ENCODE peak calls at places on chromosomes 3 and 15, in six cellular contexts. One of them, this sample, is unnamed.

GRCh38 chr3:186669378-186670084 is 3.7 kb downstream of the HRG start:
- DNase-seq in colonic mucosa: no peak
- DNase-seq in sigmoid colon: no peak
- DNase-seq in heart right ventricle: no peak
- DNase-seq in tibial nerve: no peak
- DNase-seq in astrocyte: no peak
- DNase-seq in this sample: no peak

GRCh38 chr15:100078511-100079220 is 263.1 kb downstream of the ADAMTS17 start:
- DNase-seq in colonic mucosa: no peak
- DNase-seq in sigmoid colon: no peak
- DNase-seq in heart right ventricle: no peak
- DNase-seq in tibial nerve: no peak
- DNase-seq in astrocyte: peak
- DNase-seq in this sample: no peak

GRCh38 chr3:86958534-86958933 is 32.4 kb downstream of the VGLL3 start:
- DNase-seq in colonic mucosa: no peak
- DNase-seq in sigmoid colon: no peak
- DNase-seq in heart right ventricle: no peak
- DNase-seq in tibial nerve: no peak
- DNase-seq in astrocyte: peak
- DNase-seq in this sample: no peak

GRCh38 chr3:125916376-125916978 is 52.5 kb upstream of the ROPN1B start:
- DNase-seq in colonic mucosa: no peak
- DNase-seq in sigmoid colon: no peak
- DNase-seq in heart right ventricle: peak
- DNase-seq in tibial nerve: peak
- DNase-seq in astrocyte: peak
- DNase-seq in this sample: no peak

GRCh38 chr15:19987389-19988048 is 554.1 kb downstream of the GOLGA6L6 start:
- DNase-seq in colonic mucosa: no peak
- DNase-seq in sigmoid colon: no peak
- DNase-seq in heart right ventricle: no peak
- DNase-seq in tibial nerve: no peak
- DNase-seq in astrocyte: no peak
- DNase-seq in this sample: no peak

GRCh38 chr15:70164156-70164900 is 66.6 kb upstream of the TLE3 start:
- DNase-seq in colonic mucosa: no peak
- DNase-seq in sigmoid colon: peak
- DNase-seq in heart right ventricle: no peak
- DNase-seq in tibial nerve: no peak
- DNase-seq in astrocyte: no peak
- DNase-seq in this sample: no peak

GRCh38 chr15:74709011-74709410 is 13.2 kb upstream of the EDC3 start:
- DNase-seq in colonic mucosa: no peak
- DNase-seq in sigmoid colon: no peak
- DNase-seq in heart right ventricle: no peak
- DNase-seq in tibial nerve: no peak
- DNase-seq in astrocyte: no peak
- DNase-seq in this sample: no peak

GRCh38 chr15:56244811-56245576 is 1.3 kb upstream of the RFX7 start:
- DNase-seq in colonic mucosa: peak
- DNase-seq in sigmoid colon: no peak
- DNase-seq in heart right ventricle: peak
- DNase-seq in tibial nerve: peak
- DNase-seq in astrocyte: no peak
- DNase-seq in this sample: no peak

GRCh38 chr3:177281292-177281942 is 84.1 kb upstream of the TBL1XR1 start:
- DNase-seq in colonic mucosa: no peak
- DNase-seq in sigmoid colon: no peak
- DNase-seq in heart right ventricle: no peak
- DNase-seq in tibial nerve: no peak
- DNase-seq in astrocyte: no peak
- DNase-seq in this sample: no peak

GRCh38 chr3:197367081-197367780 is 68.8 kb upstream of the DLG1 start:
- DNase-seq in colonic mucosa: no peak
- DNase-seq in sigmoid colon: peak
- DNase-seq in heart right ventricle: no peak
- DNase-seq in tibial nerve: no peak
- DNase-seq in astrocyte: peak
- DNase-seq in this sample: no peak

GRCh38 chr15:59933607-59934006 is 70.5 kb upstream of the FOXB1 start:
- DNase-seq in colonic mucosa: no peak
- DNase-seq in sigmoid colon: no peak
- DNase-seq in heart right ventricle: no peak
- DNase-seq in tibial nerve: no peak
- DNase-seq in astrocyte: no peak
- DNase-seq in this sample: no peak

GRCh38 chr3:4730734-4731133 is 237.6 kb downstream of the ITPR1 start:
- DNase-seq in colonic mucosa: no peak
- DNase-seq in sigmoid colon: no peak
- DNase-seq in heart right ventricle: peak
- DNase-seq in tibial nerve: no peak
- DNase-seq in astrocyte: peak
- DNase-seq in this sample: no peak

GRCh38 chr15:100623301-100623700 is 20.9 kb downstream of the ASB7 start:
- DNase-seq in colonic mucosa: no peak
- DNase-seq in sigmoid colon: no peak
- DNase-seq in heart right ventricle: no peak
- DNase-seq in tibial nerve: no peak
- DNase-seq in astrocyte: peak
- DNase-seq in this sample: no peak

GRCh38 chr15:42104095-42104891 is 9.9 kb upstream of the PLA2G4D start:
- DNase-seq in colonic mucosa: peak
- DNase-seq in sigmoid colon: no peak
- DNase-seq in heart right ventricle: no peak
- DNase-seq in tibial nerve: no peak
- DNase-seq in astrocyte: no peak
- DNase-seq in this sample: no peak

GRCh38 chr3:43031490-43032216 is 52.5 kb downstream of the GASK1A start:
- DNase-seq in colonic mucosa: no peak
- DNase-seq in sigmoid colon: peak
- DNase-seq in heart right ventricle: peak
- DNase-seq in tibial nerve: peak
- DNase-seq in astrocyte: no peak
- DNase-seq in this sample: no peak

GRCh38 chr3:105367063-105367405 is 325 bp downstream of the ALCAM start:
- DNase-seq in colonic mucosa: peak
- DNase-seq in sigmoid colon: peak
- DNase-seq in heart right ventricle: peak
- DNase-seq in tibial nerve: no peak
- DNase-seq in astrocyte: no peak
- DNase-seq in this sample: no peak

GRCh38 chr3:64685331-64685799 is 2.4 kb downstream of the ADAMTS9 start:
- DNase-seq in colonic mucosa: peak
- DNase-seq in sigmoid colon: peak
- DNase-seq in heart right ventricle: peak
- DNase-seq in tibial nerve: peak
- DNase-seq in astrocyte: peak
- DNase-seq in this sample: no peak

GRCh38 chr3:134406331-134407246 is 32.3 kb upstream of the AMOTL2 start:
- DNase-seq in colonic mucosa: peak
- DNase-seq in sigmoid colon: no peak
- DNase-seq in heart right ventricle: peak
- DNase-seq in tibial nerve: no peak
- DNase-seq in astrocyte: no peak
- DNase-seq in this sample: no peak

GRCh38 chr3:72441284-72441994 is 406.8 kb downstream of the SHQ1 start:
- DNase-seq in colonic mucosa: no peak
- DNase-seq in sigmoid colon: no peak
- DNase-seq in heart right ventricle: no peak
- DNase-seq in tibial nerve: no peak
- DNase-seq in astrocyte: peak
- DNase-seq in this sample: no peak

GRCh38 chr3:97864-98263 is 98.7 kb upstream of the CHL1 start:
- DNase-seq in colonic mucosa: no peak
- DNase-seq in sigmoid colon: no peak
- DNase-seq in heart right ventricle: no peak
- DNase-seq in tibial nerve: no peak
- DNase-seq in astrocyte: no peak
- DNase-seq in this sample: no peak

GRCh38 chr3:45145681-45146614 is at the start of gene CDCP1:
- DNase-seq in colonic mucosa: peak
- DNase-seq in sigmoid colon: no peak
- DNase-seq in heart right ventricle: no peak
- DNase-seq in tibial nerve: no peak
- DNase-seq in astrocyte: no peak
- DNase-seq in this sample: no peak

GRCh38 chr3:51391566-51392300 is 648 bp downstream of the RBM15B start:
- DNase-seq in colonic mucosa: no peak
- DNase-seq in sigmoid colon: no peak
- DNase-seq in heart right ventricle: peak
- DNase-seq in tibial nerve: no peak
- DNase-seq in astrocyte: peak
- DNase-seq in this sample: no peak

GRCh38 chr3:37704129-37704528 is 157.6 kb upstream of the CTDSPL start:
- DNase-seq in colonic mucosa: no peak
- DNase-seq in sigmoid colon: no peak
- DNase-seq in heart right ventricle: no peak
- DNase-seq in tibial nerve: no peak
- DNase-seq in astrocyte: no peak
- DNase-seq in this sample: no peak

GRCh38 chr15:60889506-60889905 is 339.6 kb downstream of the RORA start:
- DNase-seq in colonic mucosa: no peak
- DNase-seq in sigmoid colon: no peak
- DNase-seq in heart right ventricle: no peak
- DNase-seq in tibial nerve: no peak
- DNase-seq in astrocyte: no peak
- DNase-seq in this sample: no peak

GRCh38 chr3:154193174-154193573 is 72.0 kb downstream of the ARHGEF26 start:
- DNase-seq in colonic mucosa: no peak
- DNase-seq in sigmoid colon: no peak
- DNase-seq in heart right ventricle: no peak
- DNase-seq in tibial nerve: no peak
- DNase-seq in astrocyte: no peak
- DNase-seq in this sample: no peak

GRCh38 chr15:70763950-70764730 is 782 bp upstream of the UACA start:
- DNase-seq in colonic mucosa: peak
- DNase-seq in sigmoid colon: no peak
- DNase-seq in heart right ventricle: no peak
- DNase-seq in tibial nerve: no peak
- DNase-seq in astrocyte: no peak
- DNase-seq in this sample: no peak

GRCh38 chr15:74167891-74168331 is 5.6 kb upstream of the ISLR start:
- DNase-seq in colonic mucosa: no peak
- DNase-seq in sigmoid colon: peak
- DNase-seq in heart right ventricle: no peak
- DNase-seq in tibial nerve: no peak
- DNase-seq in astrocyte: no peak
- DNase-seq in this sample: no peak

GRCh38 chr15:98983333-98983732 is 24.3 kb downstream of the PGPEP1L start:
- DNase-seq in colonic mucosa: peak
- DNase-seq in sigmoid colon: peak
- DNase-seq in heart right ventricle: no peak
- DNase-seq in tibial nerve: peak
- DNase-seq in astrocyte: peak
- DNase-seq in this sample: peak

GRCh38 chr3:154885016-154885415 is 195.1 kb upstream of the MME start:
- DNase-seq in colonic mucosa: no peak
- DNase-seq in sigmoid colon: no peak
- DNase-seq in heart right ventricle: no peak
- DNase-seq in tibial nerve: no peak
- DNase-seq in astrocyte: peak
- DNase-seq in this sample: no peak

GRCh38 chr3:102449341-102449740 is 14.5 kb downstream of the ZPLD1 start:
- DNase-seq in colonic mucosa: no peak
- DNase-seq in sigmoid colon: no peak
- DNase-seq in heart right ventricle: no peak
- DNase-seq in tibial nerve: no peak
- DNase-seq in astrocyte: peak
- DNase-seq in this sample: no peak

GRCh38 chr3:160399347-160400047 is at the start of gene SMC4:
- DNase-seq in colonic mucosa: peak
- DNase-seq in sigmoid colon: peak
- DNase-seq in heart right ventricle: peak
- DNase-seq in tibial nerve: peak
- DNase-seq in astrocyte: peak
- DNase-seq in this sample: peak

GRCh38 chr3:187912007-187912406 is 166.7 kb upstream of the BCL6 start:
- DNase-seq in colonic mucosa: no peak
- DNase-seq in sigmoid colon: no peak
- DNase-seq in heart right ventricle: no peak
- DNase-seq in tibial nerve: no peak
- DNase-seq in astrocyte: no peak
- DNase-seq in this sample: no peak

GRCh38 chr3:187916072-187916471 is 170.8 kb upstream of the BCL6 start:
- DNase-seq in colonic mucosa: no peak
- DNase-seq in sigmoid colon: no peak
- DNase-seq in heart right ventricle: no peak
- DNase-seq in tibial nerve: no peak
- DNase-seq in astrocyte: no peak
- DNase-seq in this sample: no peak

GRCh38 chr3:187918081-187918644 is 172.9 kb upstream of the BCL6 start:
- DNase-seq in colonic mucosa: no peak
- DNase-seq in sigmoid colon: no peak
- DNase-seq in heart right ventricle: no peak
- DNase-seq in tibial nerve: no peak
- DNase-seq in astrocyte: no peak
- DNase-seq in this sample: no peak

GRCh38 chr3:187913617-187914033 is 168.4 kb upstream of the BCL6 start:
- DNase-seq in colonic mucosa: peak
- DNase-seq in sigmoid colon: no peak
- DNase-seq in heart right ventricle: no peak
- DNase-seq in tibial nerve: no peak
- DNase-seq in astrocyte: peak
- DNase-seq in this sample: no peak

GRCh38 chr3:187914231-187914630 is 169.0 kb upstream of the BCL6 start:
- DNase-seq in colonic mucosa: no peak
- DNase-seq in sigmoid colon: peak
- DNase-seq in heart right ventricle: no peak
- DNase-seq in tibial nerve: no peak
- DNase-seq in astrocyte: no peak
- DNase-seq in this sample: no peak
- H3K27ac ChIP-seq in colonic mucosa: no peak
- H3K27ac ChIP-seq in sigmoid colon: no peak
- H3K27ac ChIP-seq in heart right ventricle: peak
- H3K27ac ChIP-seq in tibial nerve: no peak
- H3K27ac ChIP-seq in astrocyte: no peak
- H3K27ac ChIP-seq in this sample: no peak

GRCh38 chr15:78265752-78266224 is 1.4 kb downstream of the DNAJA4 start:
- DNase-seq in colonic mucosa: no peak
- DNase-seq in sigmoid colon: no peak
- DNase-seq in heart right ventricle: no peak
- DNase-seq in tibial nerve: no peak
- DNase-seq in astrocyte: peak
- DNase-seq in this sample: peak
- H3K4me3 ChIP-seq in colonic mucosa: no peak
- H3K4me3 ChIP-seq in sigmoid colon: peak
- H3K4me3 ChIP-seq in heart right ventricle: no peak
- H3K4me3 ChIP-seq in tibial nerve: peak
- H3K4me3 ChIP-seq in astrocyte: no peak
- H3K4me3 ChIP-seq in this sample: peak

GRCh38 chr3:55526332-55527030 is 39.4 kb upstream of the WNT5A start:
- DNase-seq in colonic mucosa: peak
- DNase-seq in sigmoid colon: no peak
- DNase-seq in heart right ventricle: no peak
- DNase-seq in tibial nerve: no peak
- DNase-seq in astrocyte: no peak
- DNase-seq in this sample: no peak
- H3K27ac ChIP-seq in colonic mucosa: peak
- H3K27ac ChIP-seq in sigmoid colon: no peak
- H3K27ac ChIP-seq in heart right ventricle: no peak
- H3K27ac ChIP-seq in tibial nerve: no peak
- H3K27ac ChIP-seq in astrocyte: no peak
- H3K27ac ChIP-seq in this sample: no peak

GRCh38 chr3:165653130-165653778 is 184.0 kb downstream of the BCHE start:
- DNase-seq in colonic mucosa: peak
- DNase-seq in sigmoid colon: no peak
- DNase-seq in heart right ventricle: no peak
- DNase-seq in tibial nerve: no peak
- DNase-seq in astrocyte: no peak
- DNase-seq in this sample: no peak
- H3K4me3 ChIP-seq in colonic mucosa: no peak
- H3K4me3 ChIP-seq in sigmoid colon: no peak
- H3K4me3 ChIP-seq in heart right ventricle: no peak
- H3K4me3 ChIP-seq in tibial nerve: no peak
- H3K4me3 ChIP-seq in astrocyte: no peak
- H3K4me3 ChIP-seq in this sample: no peak

This sample was measured in thoracic aorta.